ENCODE peak calls at places on chromosomes 16 and 17, in seven cellular contexts. X is HTR-8/SVneo, V is AG08396, G is esophagus muscularis mucosa, C is mesenteric fat pad, Z is esophagus squamous epithelium, D is neural crest cell. F is an unnamed sample.

GRCh38 chr17:32111141-32111771 is 31.0 kb upstream of the RHOT1 start:
- DNase-seq in D (no peak), Z (no peak), G (no peak), V (peak), X (no peak), C (no peak), F (peak)

GRCh38 chr16:88924834-88925539 is 52.0 kb downstream of the CBFA2T3 start:
- DNase-seq in D (no peak), V (peak), Z (no peak), X (peak), G (no peak), C (no peak), F (no peak)

GRCh38 chr16:72946474-72947194 is 101.3 kb downstream of the ZFHX3 start:
- DNase-seq in D (no peak), X (no peak), Z (no peak), G (no peak), V (no peak), C (no peak), F (peak)

GRCh38 chr16:78749745-78750268 is 650.4 kb downstream of the WWOX start:
- DNase-seq in C (no peak), V (no peak), X (no peak), Z (no peak), D (no peak), G (no peak), F (no peak)

GRCh38 chr16:8548166-8548565 is 42.1 kb downstream of the TMEM114 start:
- DNase-seq in D (no peak), V (no peak), Z (no peak), X (no peak), G (no peak), C (no peak), F (no peak)

GRCh38 chr16:85387731-85388295 is 225.3 kb upstream of the GSE1 start:
- DNase-seq in X (no peak), Z (no peak), V (no peak), D (no peak), G (no peak), C (no peak), F (no peak)

GRCh38 chr17:14803781-14804180 is 461.3 kb downstream of the PMP22 start:
- DNase-seq in C (no peak), X (no peak), G (no peak), Z (no peak), V (no peak), D (no peak), F (no peak)

GRCh38 chr16:52069866-52070265 is 477.1 kb downstream of the TOX3 start:
- DNase-seq in G (peak), D (no peak), Z (no peak), V (peak), C (no peak), X (no peak), F (no peak)

GRCh38 chr16:57791156-57791902 is 11.0 kb downstream of the KIFC3 start:
- DNase-seq in C (no peak), G (no peak), X (no peak), D (no peak), V (no peak), Z (no peak), F (no peak)

GRCh38 chr16:65327346-65327745 is 205.5 kb upstream of the CDH11 start:
- DNase-seq in V (no peak), Z (no peak), C (no peak), X (no peak), G (no peak), D (no peak), F (no peak)

GRCh38 chr17:37519241-37519985 is 29.7 kb downstream of the DUSP14 start:
- DNase-seq in C (no peak), G (no peak), Z (no peak), V (no peak), X (no peak), D (no peak), F (no peak)

GRCh38 chr17:4834621-4835020 is 1.5 kb downstream of the MINK1 start:
- DNase-seq in D (no peak), V (no peak), X (no peak), G (no peak), Z (no peak), C (no peak), F (no peak)

GRCh38 chr17:81551458-81552243 is 502 bp downstream of the FAAP100 start:
- DNase-seq in C (no peak), G (no peak), D (no peak), Z (no peak), V (peak), X (no peak), F (peak)

GRCh38 chr17:17719966-17720543 is 38.8 kb downstream of the RAI1 start:
- DNase-seq in Z (no peak), X (no peak), G (no peak), D (no peak), V (no peak), C (no peak), F (no peak)

F was measured in thyroid gland.